ENCODE peak calls at places on chromosomes 1 and 21, in four cellular contexts. V is SK-N-SH, S is breast epithelium, O is GM12891. H is an unnamed sample.

GRCh38 chr21:22900511-22900910 is 1902.3 kb downstream of the NCAM2 start:
- DNase-seq in O (no peak), S (no peak), V (peak), H (no peak)

GRCh38 chr1:10057305-10057704 is 24.5 kb downstream of the UBE4B start:
- DNase-seq in O (no peak), V (no peak), S (no peak), H (no peak)

GRCh38 chr1:214472362-214472761 is 79.0 kb downstream of the PTPN14 start:
- DNase-seq in O (no peak), S (no peak), V (no peak), H (no peak)

GRCh38 chr1:221741971-221742554 is at the start of gene DUSP10:
- DNase-seq in O (peak), V (peak), S (peak), H (peak)

GRCh38 chr1:116722016-116722838 is 32.0 kb upstream of the CD2 start:
- DNase-seq in S (no peak), O (no peak), V (no peak), H (no peak)

GRCh38 chr1:198867182-198867581 is 228.3 kb downstream of the PTPRC start:
- DNase-seq in O (no peak), V (no peak), S (no peak), H (no peak)

GRCh38 chr1:67514786-67515185 is 84.6 kb upstream of the SERBP1 start:
- DNase-seq in O (no peak), V (no peak), S (no peak), H (no peak)

GRCh38 chr1:185646202-185646683 is 87.9 kb upstream of the HMCN1 start:
- DNase-seq in O (no peak), V (peak), S (no peak), H (no peak)

GRCh38 chr1:168114845-168115244 is 21.9 kb downstream of the GPR161 start:
- DNase-seq in O (no peak), S (no peak), V (no peak), H (no peak)

GRCh38 chr1:78286686-78287085 is 204.1 kb upstream of the PTGFR start:
- DNase-seq in S (no peak), V (no peak), O (no peak), H (no peak)

GRCh38 chr1:15246960-15247614 is at the start of gene FHAD1:
- DNase-seq in S (peak), V (peak), O (peak), H (no peak)

GRCh38 chr1:29282924-29283803 is 46.8 kb downstream of the PTPRU start:
- DNase-seq in V (peak), O (no peak), S (no peak), H (no peak)

GRCh38 chr1:162987866-162988265 is 81.3 kb upstream of the RGS4 start:
- DNase-seq in V (no peak), O (no peak), S (no peak), H (no peak)

GRCh38 chr1:218557731-218558130 is 212.6 kb downstream of the TGFB2 start:
- DNase-seq in S (no peak), V (peak), O (no peak), H (no peak)

GRCh38 chr1:179229214-179230140 is at the start of gene ABL2:
- DNase-seq in O (peak), V (peak), S (no peak), H (peak)

GRCh38 chr1:23984417-23985186 is 4.5 kb upstream of the SRSF10 start:
- DNase-seq in S (no peak), V (peak), O (no peak), H (no peak)

GRCh38 chr1:210688482-210689233 is 360.0 kb downstream of the HHAT start:
- DNase-seq in V (no peak), S (no peak), O (no peak), H (no peak)

GRCh38 chr1:92736395-92736794 is 48.5 kb downstream of the EVI5 start:
- DNase-seq in O (no peak), S (no peak), V (no peak), H (no peak)

GRCh38 chr1:217053666-217054065 is 330.4 kb upstream of the ESRRG start:
- DNase-seq in S (no peak), O (no peak), V (no peak), H (no peak)

GRCh38 chr1:217063065-217063908 is 340.1 kb upstream of the ESRRG start:
- DNase-seq in S (no peak), O (no peak), V (no peak), H (no peak)

GRCh38 chr1:217062566-217062965 is 339.3 kb upstream of the ESRRG start:
- DNase-seq in S (no peak), O (no peak), V (no peak), H (no peak)

GRCh38 chr1:217059401-217059800 is 336.2 kb upstream of the ESRRG start:
- DNase-seq in O (no peak), S (no peak), V (no peak), H (no peak)
- TF ChIP-seq POLR2AphosphoS5 in O (no peak), S (no peak), V (no peak), H (no peak)

DNA sequence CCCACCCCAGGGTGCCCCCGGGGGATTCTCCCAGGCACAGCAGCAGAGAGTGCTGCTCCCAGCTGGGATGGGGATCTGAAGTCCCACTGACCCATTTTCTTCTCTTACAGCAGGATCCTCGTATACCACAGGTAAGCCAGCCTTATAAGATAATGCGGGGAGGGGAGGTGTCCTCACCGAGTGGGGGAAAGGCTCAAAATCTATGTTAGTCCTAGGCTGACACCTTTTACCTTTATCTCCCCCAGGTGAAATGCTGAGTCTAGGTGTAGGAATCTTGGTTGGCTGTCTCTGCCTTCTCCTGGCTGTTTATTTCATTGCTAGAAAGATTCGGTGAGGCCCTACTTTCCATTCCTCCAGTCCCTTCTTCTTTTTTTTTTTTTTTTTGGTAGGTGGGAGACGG is 5.3 kb downstream of the APH1A start:
- DNase-seq in O (no peak), S (no peak), V (no peak), H (no peak)
- TF ChIP-seq POLR2AphosphoS5 in O (no peak), S (no peak), V (no peak), H (no peak)

DNA sequence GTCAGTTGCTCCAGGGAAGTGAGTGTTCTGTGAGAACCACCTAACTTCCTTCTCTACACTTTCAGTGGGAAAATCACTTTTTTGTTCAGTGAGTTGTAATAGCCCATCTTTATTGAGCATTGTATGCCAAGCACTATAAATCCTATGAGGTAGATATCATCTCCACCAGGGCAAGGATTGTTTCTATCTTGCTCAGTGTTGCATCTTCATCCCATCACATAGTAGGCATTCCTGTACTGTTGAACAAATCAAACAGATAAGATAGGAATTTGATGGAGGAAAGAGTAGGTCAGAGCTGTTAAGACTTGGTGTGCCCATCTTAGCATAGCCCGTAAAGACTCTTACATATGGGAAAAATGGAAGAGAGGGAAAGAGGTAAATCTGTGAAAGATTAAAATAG is 2.9 kb upstream of the PIGV start:
- DNase-seq in S (no peak), V (no peak), O (no peak), H (no peak)
- TF ChIP-seq POLR2AphosphoS5 in S (no peak), V (no peak), O (no peak), H (no peak)

DNA sequence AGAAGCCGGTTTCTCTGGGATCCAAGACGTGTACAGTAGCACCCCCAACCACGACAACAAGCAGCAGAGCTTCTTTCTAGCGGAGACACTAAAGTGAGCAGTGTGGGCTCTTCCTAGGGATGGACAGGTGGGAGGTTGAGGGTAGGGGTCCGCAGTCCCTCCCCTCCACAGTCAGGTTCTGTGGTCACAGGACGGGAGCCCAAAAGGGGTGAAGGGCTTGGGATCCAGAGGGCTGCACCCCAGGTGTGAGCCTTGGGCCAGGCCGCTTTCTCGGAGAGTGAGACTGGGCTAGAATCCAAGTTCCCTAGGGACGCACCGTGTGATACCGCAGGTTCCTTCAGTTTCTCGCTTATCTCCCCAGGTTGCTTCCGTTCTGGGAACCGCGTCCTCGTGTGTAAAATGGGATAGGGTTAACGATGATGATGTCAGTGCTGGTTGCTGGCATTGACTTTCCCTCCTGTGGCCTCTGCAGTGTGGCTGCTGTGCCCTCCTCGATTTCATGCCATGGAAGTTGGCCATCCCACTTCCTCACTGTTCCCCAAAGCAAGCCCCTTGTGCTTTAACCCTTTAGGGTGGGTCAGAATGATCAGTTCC is 17.3 kb upstream of the SELENON start:
- DNase-seq in O (no peak), S (no peak), V (no peak), H (no peak)
- TF ChIP-seq POLR2AphosphoS5 in O (no peak), S (no peak), V (no peak), H (no peak)

GRCh38 chr1:11653616-11654570 is at the start of gene FBXO2:
- DNase-seq in O (no peak), S (no peak), V (peak), H (no peak)

GRCh38 chr1:11651017-11651416 is 3.2 kb downstream of the FBXO2 start:
- DNase-seq in O (no peak), V (no peak), S (no peak), H (no peak)

GRCh38 chr1:11654571-11655262 is at the start of gene FBXO44:
- DNase-seq in V (peak), S (peak), O (peak), H (no peak)

GRCh38 chr1:11652203-11652780 is 1.9 kb downstream of the FBXO2 start:
- DNase-seq in S (no peak), V (no peak), O (no peak), H (no peak)

DNA sequence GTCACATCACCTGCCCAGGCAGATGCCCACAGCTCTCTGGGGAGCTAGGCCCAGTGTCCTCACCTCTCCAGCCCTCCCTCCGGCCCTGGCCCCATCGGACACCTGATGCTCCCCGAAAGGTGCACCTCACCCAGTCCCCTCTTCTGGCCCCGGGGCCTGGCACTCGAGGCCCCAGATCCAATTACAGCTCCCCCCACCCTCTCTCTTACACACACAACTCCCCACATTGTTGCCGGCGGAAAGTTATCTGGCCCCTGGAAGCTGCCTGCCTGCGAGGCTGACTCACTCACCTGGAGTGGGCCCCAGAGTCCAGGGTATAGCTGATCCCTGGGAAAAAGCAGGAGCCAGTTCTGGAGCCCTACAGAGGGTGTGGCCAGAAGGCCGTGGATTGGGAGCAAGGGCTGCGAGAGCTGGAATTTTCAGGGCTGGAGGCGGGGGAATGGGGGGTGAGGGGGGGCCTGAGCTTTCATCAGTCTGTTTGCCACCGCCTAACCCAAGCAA is 1.1 kb downstream of the FBXO2 start:
- DNase-seq in V (no peak), O (no peak), S (no peak), H (no peak)
- TF ChIP-seq POLR2AphosphoS5 in V (no peak), O (no peak), S (no peak), H (no peak)

DNA sequence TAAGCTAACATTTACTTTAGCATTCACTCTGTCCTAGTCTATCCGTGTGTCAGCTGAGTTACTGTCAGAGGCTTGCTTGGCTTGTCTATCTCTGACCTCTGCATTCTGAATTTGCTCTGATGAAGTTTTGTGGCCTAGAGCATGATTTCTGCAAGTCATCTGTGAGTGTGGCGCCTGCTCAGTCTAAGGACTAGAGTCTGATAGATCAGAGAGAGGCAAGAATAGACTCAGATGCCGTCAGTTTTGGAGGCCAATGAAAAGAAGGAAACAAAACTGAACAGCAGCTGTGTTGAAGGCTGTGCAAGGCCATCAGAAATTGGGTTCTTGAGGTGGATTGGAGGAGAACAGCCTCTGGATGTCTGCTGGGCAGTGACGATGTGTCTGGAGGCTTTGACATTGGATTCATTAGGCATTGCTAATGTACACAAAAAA is 573.1 kb downstream of the USP25 start:
- DNase-seq in V (no peak), S (no peak), O (no peak), H (no peak)
- TF ChIP-seq POLR2AphosphoS5 in V (no peak), S (peak), O (no peak), H (no peak)

GRCh38 chr1:44405804-44406743 is 1.0 kb downstream of the RNF220 start:
- DNase-seq in V (peak), O (no peak), S (no peak), H (no peak)
- TF ChIP-seq POLR2AphosphoS5 in V (no peak), O (no peak), S (no peak), H (no peak)

GRCh38 chr21:38853421-38853919 is 47.7 kb downstream of the ETS2 start:
- DNase-seq in O (no peak), V (no peak), S (no peak), H (peak)
- TF ChIP-seq POLR2AphosphoS5 in O (no peak), V (no peak), S (no peak), H (peak)

GRCh38 chr1:89310505-89310904 is 37.8 kb upstream of the GBP5 start:
- DNase-seq in O (no peak), V (no peak), S (no peak), H (no peak)

GRCh38 chr1:89306273-89306672 is 33.6 kb upstream of the GBP5 start:
- DNase-seq in O (no peak), V (no peak), S (no peak), H (no peak)

GRCh38 chr1:89302697-89303332 is 30.2 kb upstream of the GBP5 start:
- DNase-seq in O (no peak), S (no peak), V (no peak), H (no peak)

GRCh38 chr1:89309828-89310227 is 37.2 kb upstream of the GBP5 start:
- DNase-seq in S (no peak), O (no peak), V (no peak), H (no peak)

GRCh38 chr1:89305493-89305892 is 32.8 kb upstream of the GBP5 start:
- DNase-seq in V (no peak), S (no peak), O (no peak), H (no peak)
- TF ChIP-seq POLR2AphosphoS5 in V (no peak), S (no peak), O (no peak), H (no peak)

DNA sequence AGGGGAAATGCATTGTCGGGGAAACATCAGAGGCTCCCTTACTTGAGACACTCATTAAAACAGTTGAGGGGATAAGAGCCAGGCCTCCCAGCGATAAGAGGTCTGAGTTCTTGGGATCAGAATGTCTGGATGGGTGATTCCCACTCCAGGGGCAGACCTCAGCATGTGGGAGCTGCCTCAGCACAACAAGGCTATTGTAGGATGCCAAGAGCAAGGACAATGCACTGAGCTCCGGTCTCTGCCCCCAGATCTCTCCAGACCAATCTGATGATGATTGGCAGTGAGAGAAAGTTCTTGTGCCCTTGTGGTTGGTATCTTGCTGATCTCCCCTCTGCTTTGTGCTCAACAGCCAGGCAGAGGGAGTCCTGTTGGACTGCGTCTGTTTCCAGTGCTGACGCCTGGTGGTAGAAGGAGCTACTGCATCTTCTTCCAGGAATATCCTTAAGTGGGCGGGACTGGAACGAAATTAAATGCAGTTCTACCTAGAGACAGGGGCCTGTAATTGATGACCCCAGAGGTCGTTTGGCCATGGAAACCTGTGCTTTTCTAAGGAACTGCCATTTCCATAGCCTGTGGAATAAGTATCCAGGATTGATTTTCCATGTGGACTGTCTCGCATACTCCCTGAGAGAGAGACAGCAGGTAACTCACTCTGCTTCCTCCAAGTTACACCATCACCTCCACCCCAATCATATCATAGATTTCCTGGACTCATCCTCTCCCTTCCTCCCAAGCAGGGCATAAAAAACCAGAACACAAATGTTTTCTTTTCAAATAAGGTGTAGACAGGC is 6.7 kb upstream of the ACKR1 start:
- DNase-seq in S (peak), O (peak), V (peak), H (peak)
- TF ChIP-seq POLR2AphosphoS5 in S (no peak), O (no peak), V (no peak), H (no peak)

H was measured in HL-60.